ENCODE peak calls at places on chromosomes 11 and 22, in nine cellular contexts. One of them, this sample, is unnamed.

GRCh38 chr11:130118636-130119387 is 40.8 kb upstream of the ST14 start:
- DNase-seq in T-helper 2 cell treated with Interferon-gamma antibody and Interleukin-4, amounts not matched to agents 5 μg/mL and 100 μg/mL, for 36 hours: peak; percentile 18
- DNase-seq in Kasumi-1: peak; percentile 89
- DNase-seq in hypothalamus: no peak
- DNase-seq in M059J: no peak
- DNase-seq in stimulated activated CD8-positive, alpha-beta memory T cell treated with anti-CD3 and anti-CD28 coated beads, Interleukin-15, amount 100 ng/mL, for 24 hours: no peak
- DNase-seq in occipital lobe: no peak
- DNase-seq in NCI-H345: no peak
- DNase-seq in HEK293T: no peak
- DNase-seq in this sample: peak; percentile 99

GRCh38 chr11:65308281-65308891 is 6.3 kb upstream of the CDC42EP2 start:
- DNase-seq in T-helper 2 cell treated with Interferon-gamma antibody and Interleukin-4, amounts not matched to agents 5 μg/mL and 100 μg/mL, for 36 hours: no peak
- DNase-seq in Kasumi-1: no peak
- DNase-seq in hypothalamus: no peak
- DNase-seq in M059J: peak; percentile 45
- DNase-seq in stimulated activated CD8-positive, alpha-beta memory T cell treated with anti-CD3 and anti-CD28 coated beads, Interleukin-15, amount 100 ng/mL, for 24 hours: no peak
- DNase-seq in occipital lobe: no peak
- DNase-seq in NCI-H345: no peak
- DNase-seq in HEK293T: no peak
- DNase-seq in this sample: no peak

GRCh38 chr11:69122642-69123431 is 32.9 kb upstream of the SMIM38 start:
- DNase-seq in T-helper 2 cell treated with Interferon-gamma antibody and Interleukin-4, amounts not matched to agents 5 μg/mL and 100 μg/mL, for 36 hours: peak; percentile 82
- DNase-seq in Kasumi-1: no peak
- DNase-seq in hypothalamus: peak; percentile 27
- DNase-seq in M059J: peak; percentile 94
- DNase-seq in stimulated activated CD8-positive, alpha-beta memory T cell treated with anti-CD3 and anti-CD28 coated beads, Interleukin-15, amount 100 ng/mL, for 24 hours: peak; percentile 18
- DNase-seq in occipital lobe: no peak
- DNase-seq in NCI-H345: no peak
- DNase-seq in HEK293T: no peak
- DNase-seq in this sample: no peak

GRCh38 chr11:69637601-69637955 is 3.4 kb upstream of the CCND1 start:
- DNase-seq in T-helper 2 cell treated with Interferon-gamma antibody and Interleukin-4, amounts not matched to agents 5 μg/mL and 100 μg/mL, for 36 hours: no peak
- DNase-seq in Kasumi-1: no peak
- DNase-seq in hypothalamus: no peak
- DNase-seq in M059J: no peak
- DNase-seq in stimulated activated CD8-positive, alpha-beta memory T cell treated with anti-CD3 and anti-CD28 coated beads, Interleukin-15, amount 100 ng/mL, for 24 hours: no peak
- DNase-seq in occipital lobe: no peak
- DNase-seq in NCI-H345: no peak
- DNase-seq in HEK293T: no peak
- DNase-seq in this sample: no peak

GRCh38 chr22:49979587-49980264 is 19.2 kb downstream of the PIM3 start:
- DNase-seq in T-helper 2 cell treated with Interferon-gamma antibody and Interleukin-4, amounts not matched to agents 5 μg/mL and 100 μg/mL, for 36 hours: no peak
- DNase-seq in Kasumi-1: peak; percentile 34
- DNase-seq in hypothalamus: no peak
- DNase-seq in M059J: peak; percentile 35
- DNase-seq in stimulated activated CD8-positive, alpha-beta memory T cell treated with anti-CD3 and anti-CD28 coated beads, Interleukin-15, amount 100 ng/mL, for 24 hours: no peak
- DNase-seq in occipital lobe: no peak
- DNase-seq in NCI-H345: peak; percentile 14
- DNase-seq in HEK293T: peak; percentile 57
- DNase-seq in this sample: no peak

GRCh38 chr11:64007629-64008282 is 21.5 kb downstream of the OTUB1 start:
- DNase-seq in T-helper 2 cell treated with Interferon-gamma antibody and Interleukin-4, amounts not matched to agents 5 μg/mL and 100 μg/mL, for 36 hours: no peak
- DNase-seq in Kasumi-1: no peak
- DNase-seq in hypothalamus: peak; percentile 55
- DNase-seq in M059J: no peak
- DNase-seq in stimulated activated CD8-positive, alpha-beta memory T cell treated with anti-CD3 and anti-CD28 coated beads, Interleukin-15, amount 100 ng/mL, for 24 hours: no peak
- DNase-seq in occipital lobe: no peak
- DNase-seq in NCI-H345: no peak
- DNase-seq in HEK293T: peak; percentile 49
- DNase-seq in this sample: no peak

GRCh38 chr11:33000181-33000580 is 15.5 kb upstream of the DEPDC7 start:
- DNase-seq in T-helper 2 cell treated with Interferon-gamma antibody and Interleukin-4, amounts not matched to agents 5 μg/mL and 100 μg/mL, for 36 hours: no peak
- DNase-seq in Kasumi-1: no peak
- DNase-seq in hypothalamus: no peak
- DNase-seq in M059J: peak; percentile 88
- DNase-seq in stimulated activated CD8-positive, alpha-beta memory T cell treated with anti-CD3 and anti-CD28 coated beads, Interleukin-15, amount 100 ng/mL, for 24 hours: no peak
- DNase-seq in occipital lobe: no peak
- DNase-seq in NCI-H345: no peak
- DNase-seq in HEK293T: no peak
- DNase-seq in this sample: no peak

GRCh38 chr11:15944460-15944859 is 411.9 kb downstream of the SOX6 start:
- DNase-seq in T-helper 2 cell treated with Interferon-gamma antibody and Interleukin-4, amounts not matched to agents 5 μg/mL and 100 μg/mL, for 36 hours: no peak
- DNase-seq in Kasumi-1: no peak
- DNase-seq in hypothalamus: no peak
- DNase-seq in M059J: no peak
- DNase-seq in stimulated activated CD8-positive, alpha-beta memory T cell treated with anti-CD3 and anti-CD28 coated beads, Interleukin-15, amount 100 ng/mL, for 24 hours: no peak
- DNase-seq in occipital lobe: no peak
- DNase-seq in NCI-H345: no peak
- DNase-seq in HEK293T: no peak
- DNase-seq in this sample: no peak

GRCh38 chr11:84215671-84216070 is 929.5 kb upstream of the CCDC90B start:
- DNase-seq in T-helper 2 cell treated with Interferon-gamma antibody and Interleukin-4, amounts not matched to agents 5 μg/mL and 100 μg/mL, for 36 hours: no peak
- DNase-seq in Kasumi-1: no peak
- DNase-seq in hypothalamus: no peak
- DNase-seq in M059J: no peak
- DNase-seq in stimulated activated CD8-positive, alpha-beta memory T cell treated with anti-CD3 and anti-CD28 coated beads, Interleukin-15, amount 100 ng/mL, for 24 hours: no peak
- DNase-seq in occipital lobe: no peak
- DNase-seq in NCI-H345: no peak
- DNase-seq in HEK293T: no peak
- DNase-seq in this sample: no peak

GRCh38 chr11:57641011-57641410 is 8.7 kb downstream of the YPEL4 start:
- DNase-seq in T-helper 2 cell treated with Interferon-gamma antibody and Interleukin-4, amounts not matched to agents 5 μg/mL and 100 μg/mL, for 36 hours: no peak
- DNase-seq in Kasumi-1: peak; percentile 22
- DNase-seq in hypothalamus: peak; percentile 4
- DNase-seq in M059J: no peak
- DNase-seq in stimulated activated CD8-positive, alpha-beta memory T cell treated with anti-CD3 and anti-CD28 coated beads, Interleukin-15, amount 100 ng/mL, for 24 hours: no peak
- DNase-seq in occipital lobe: no peak
- DNase-seq in NCI-H345: no peak
- DNase-seq in HEK293T: peak; percentile 49
- DNase-seq in this sample: no peak

GRCh38 chr11:123318623-123319022 is 111.4 kb upstream of the GRAMD1B start:
- DNase-seq in T-helper 2 cell treated with Interferon-gamma antibody and Interleukin-4, amounts not matched to agents 5 μg/mL and 100 μg/mL, for 36 hours: no peak
- DNase-seq in Kasumi-1: no peak
- DNase-seq in hypothalamus: no peak
- DNase-seq in M059J: no peak
- DNase-seq in stimulated activated CD8-positive, alpha-beta memory T cell treated with anti-CD3 and anti-CD28 coated beads, Interleukin-15, amount 100 ng/mL, for 24 hours: no peak
- DNase-seq in occipital lobe: no peak
- DNase-seq in NCI-H345: no peak
- DNase-seq in HEK293T: no peak
- DNase-seq in this sample: no peak

GRCh38 chr11:6488831-6489230 is 7.5 kb downstream of the TIMM10B start:
- DNase-seq in T-helper 2 cell treated with Interferon-gamma antibody and Interleukin-4, amounts not matched to agents 5 μg/mL and 100 μg/mL, for 36 hours: no peak
- DNase-seq in Kasumi-1: no peak
- DNase-seq in hypothalamus: no peak
- DNase-seq in M059J: no peak
- DNase-seq in stimulated activated CD8-positive, alpha-beta memory T cell treated with anti-CD3 and anti-CD28 coated beads, Interleukin-15, amount 100 ng/mL, for 24 hours: no peak
- DNase-seq in occipital lobe: no peak
- DNase-seq in NCI-H345: no peak
- DNase-seq in HEK293T: no peak
- DNase-seq in this sample: no peak

GRCh38 chr11:77064648-77065217 is 2.0 kb upstream of the CAPN5 start:
- DNase-seq in T-helper 2 cell treated with Interferon-gamma antibody and Interleukin-4, amounts not matched to agents 5 μg/mL and 100 μg/mL, for 36 hours: no peak
- DNase-seq in Kasumi-1: no peak
- DNase-seq in hypothalamus: no peak
- DNase-seq in M059J: no peak
- DNase-seq in stimulated activated CD8-positive, alpha-beta memory T cell treated with anti-CD3 and anti-CD28 coated beads, Interleukin-15, amount 100 ng/mL, for 24 hours: no peak
- DNase-seq in occipital lobe: no peak
- DNase-seq in NCI-H345: no peak
- DNase-seq in HEK293T: no peak
- DNase-seq in this sample: no peak

GRCh38 chr22:39214006-39214382 is 30.8 kb downstream of the PDGFB start:
- DNase-seq in T-helper 2 cell treated with Interferon-gamma antibody and Interleukin-4, amounts not matched to agents 5 μg/mL and 100 μg/mL, for 36 hours: no peak
- DNase-seq in Kasumi-1: no peak
- DNase-seq in hypothalamus: no peak
- DNase-seq in M059J: no peak
- DNase-seq in stimulated activated CD8-positive, alpha-beta memory T cell treated with anti-CD3 and anti-CD28 coated beads, Interleukin-15, amount 100 ng/mL, for 24 hours: no peak
- DNase-seq in occipital lobe: no peak
- DNase-seq in NCI-H345: no peak
- DNase-seq in HEK293T: no peak
- DNase-seq in this sample: no peak

GRCh38 chr22:22685586-22685985 is 41.2 kb downstream of the GGTLC2 start:
- DNase-seq in T-helper 2 cell treated with Interferon-gamma antibody and Interleukin-4, amounts not matched to agents 5 μg/mL and 100 μg/mL, for 36 hours: no peak
- DNase-seq in Kasumi-1: no peak
- DNase-seq in hypothalamus: no peak
- DNase-seq in M059J: no peak
- DNase-seq in stimulated activated CD8-positive, alpha-beta memory T cell treated with anti-CD3 and anti-CD28 coated beads, Interleukin-15, amount 100 ng/mL, for 24 hours: no peak
- DNase-seq in occipital lobe: no peak
- DNase-seq in NCI-H345: no peak
- DNase-seq in HEK293T: no peak
- DNase-seq in this sample: no peak

GRCh38 chr11:96388891-96389603 is 665 bp downstream of the CCDC82 start:
- DNase-seq in T-helper 2 cell treated with Interferon-gamma antibody and Interleukin-4, amounts not matched to agents 5 μg/mL and 100 μg/mL, for 36 hours: no peak
- DNase-seq in Kasumi-1: peak; percentile 46
- DNase-seq in hypothalamus: peak; percentile 53
- DNase-seq in M059J: peak; percentile 75
- DNase-seq in stimulated activated CD8-positive, alpha-beta memory T cell treated with anti-CD3 and anti-CD28 coated beads, Interleukin-15, amount 100 ng/mL, for 24 hours: no peak
- DNase-seq in occipital lobe: no peak
- DNase-seq in NCI-H345: no peak
- DNase-seq in HEK293T: peak; percentile 61
- DNase-seq in this sample: no peak

GRCh38 chr11:79050784-79051183 is 390.0 kb downstream of the TENM4 start:
- DNase-seq in T-helper 2 cell treated with Interferon-gamma antibody and Interleukin-4, amounts not matched to agents 5 μg/mL and 100 μg/mL, for 36 hours: no peak
- DNase-seq in Kasumi-1: no peak
- DNase-seq in hypothalamus: no peak
- DNase-seq in M059J: no peak
- DNase-seq in stimulated activated CD8-positive, alpha-beta memory T cell treated with anti-CD3 and anti-CD28 coated beads, Interleukin-15, amount 100 ng/mL, for 24 hours: no peak
- DNase-seq in occipital lobe: no peak
- DNase-seq in NCI-H345: no peak
- DNase-seq in HEK293T: no peak
- DNase-seq in this sample: no peak

GRCh38 chr22:23777776-23778575 is 5.3 kb downstream of the MMP11 start:
- DNase-seq in T-helper 2 cell treated with Interferon-gamma antibody and Interleukin-4, amounts not matched to agents 5 μg/mL and 100 μg/mL, for 36 hours: no peak
- DNase-seq in Kasumi-1: no peak
- DNase-seq in hypothalamus: no peak
- DNase-seq in M059J: no peak
- DNase-seq in stimulated activated CD8-positive, alpha-beta memory T cell treated with anti-CD3 and anti-CD28 coated beads, Interleukin-15, amount 100 ng/mL, for 24 hours: no peak
- DNase-seq in occipital lobe: no peak
- DNase-seq in NCI-H345: peak; percentile 65
- DNase-seq in HEK293T: no peak
- DNase-seq in this sample: no peak

GRCh38 chr11:35040221-35040942 is 98.6 kb upstream of the CD44 start:
- DNase-seq in T-helper 2 cell treated with Interferon-gamma antibody and Interleukin-4, amounts not matched to agents 5 μg/mL and 100 μg/mL, for 36 hours: peak; percentile 80
- DNase-seq in Kasumi-1: peak; percentile 28
- DNase-seq in hypothalamus: no peak
- DNase-seq in M059J: peak; percentile 98
- DNase-seq in stimulated activated CD8-positive, alpha-beta memory T cell treated with anti-CD3 and anti-CD28 coated beads, Interleukin-15, amount 100 ng/mL, for 24 hours: no peak
- DNase-seq in occipital lobe: no peak
- DNase-seq in NCI-H345: no peak
- DNase-seq in HEK293T: no peak
- DNase-seq in this sample: no peak

GRCh38 chr22:38451404-38451803 is 3.6 kb downstream of the KCNJ4 start:
- DNase-seq in T-helper 2 cell treated with Interferon-gamma antibody and Interleukin-4, amounts not matched to agents 5 μg/mL and 100 μg/mL, for 36 hours: no peak
- DNase-seq in Kasumi-1: no peak
- DNase-seq in hypothalamus: no peak
- DNase-seq in M059J: no peak
- DNase-seq in stimulated activated CD8-positive, alpha-beta memory T cell treated with anti-CD3 and anti-CD28 coated beads, Interleukin-15, amount 100 ng/mL, for 24 hours: no peak
- DNase-seq in occipital lobe: no peak
- DNase-seq in NCI-H345: no peak
- DNase-seq in HEK293T: no peak
- DNase-seq in this sample: no peak

GRCh38 chr11:17516551-17517150 is 27.6 kb downstream of the USH1C start:
- DNase-seq in T-helper 2 cell treated with Interferon-gamma antibody and Interleukin-4, amounts not matched to agents 5 μg/mL and 100 μg/mL, for 36 hours: no peak
- DNase-seq in Kasumi-1: no peak
- DNase-seq in hypothalamus: peak; percentile 30
- DNase-seq in M059J: no peak
- DNase-seq in stimulated activated CD8-positive, alpha-beta memory T cell treated with anti-CD3 and anti-CD28 coated beads, Interleukin-15, amount 100 ng/mL, for 24 hours: no peak
- DNase-seq in occipital lobe: peak; percentile 47
- DNase-seq in NCI-H345: no peak
- DNase-seq in HEK293T: no peak
- DNase-seq in this sample: no peak

GRCh38 chr11:66338276-66339162 is 2.3 kb upstream of the RIN1 start:
- DNase-seq in T-helper 2 cell treated with Interferon-gamma antibody and Interleukin-4, amounts not matched to agents 5 μg/mL and 100 μg/mL, for 36 hours: no peak
- DNase-seq in Kasumi-1: no peak
- DNase-seq in hypothalamus: no peak
- DNase-seq in M059J: no peak
- DNase-seq in stimulated activated CD8-positive, alpha-beta memory T cell treated with anti-CD3 and anti-CD28 coated beads, Interleukin-15, amount 100 ng/mL, for 24 hours: no peak
- DNase-seq in occipital lobe: no peak
- DNase-seq in NCI-H345: no peak
- DNase-seq in HEK293T: no peak
- DNase-seq in this sample: no peak

GRCh38 chr11:104799251-104799650 is 99.0 kb downstream of the CASP12 start:
- DNase-seq in T-helper 2 cell treated with Interferon-gamma antibody and Interleukin-4, amounts not matched to agents 5 μg/mL and 100 μg/mL, for 36 hours: no peak
- DNase-seq in Kasumi-1: no peak
- DNase-seq in hypothalamus: no peak
- DNase-seq in M059J: no peak
- DNase-seq in stimulated activated CD8-positive, alpha-beta memory T cell treated with anti-CD3 and anti-CD28 coated beads, Interleukin-15, amount 100 ng/mL, for 24 hours: no peak
- DNase-seq in occipital lobe: no peak
- DNase-seq in NCI-H345: no peak
- DNase-seq in HEK293T: no peak
- DNase-seq in this sample: no peak

GRCh38 chr11:102144357-102145342 is 34.4 kb downstream of the YAP1 start:
- DNase-seq in T-helper 2 cell treated with Interferon-gamma antibody and Interleukin-4, amounts not matched to agents 5 μg/mL and 100 μg/mL, for 36 hours: no peak
- DNase-seq in Kasumi-1: no peak
- DNase-seq in hypothalamus: no peak
- DNase-seq in M059J: peak; percentile 66
- DNase-seq in stimulated activated CD8-positive, alpha-beta memory T cell treated with anti-CD3 and anti-CD28 coated beads, Interleukin-15, amount 100 ng/mL, for 24 hours: no peak
- DNase-seq in occipital lobe: no peak
- DNase-seq in NCI-H345: no peak
- DNase-seq in HEK293T: no peak
- DNase-seq in this sample: no peak

GRCh38 chr11:122746050-122746478 is 90.5 kb downstream of the UBASH3B start:
- DNase-seq in T-helper 2 cell treated with Interferon-gamma antibody and Interleukin-4, amounts not matched to agents 5 μg/mL and 100 μg/mL, for 36 hours: peak; percentile 83
- DNase-seq in Kasumi-1: peak; percentile 51
- DNase-seq in hypothalamus: no peak
- DNase-seq in M059J: no peak
- DNase-seq in stimulated activated CD8-positive, alpha-beta memory T cell treated with anti-CD3 and anti-CD28 coated beads, Interleukin-15, amount 100 ng/mL, for 24 hours: no peak
- DNase-seq in occipital lobe: no peak
- DNase-seq in NCI-H345: no peak
- DNase-seq in HEK293T: no peak
- DNase-seq in this sample: no peak

GRCh38 chr11:102583437-102583836 is 41.7 kb downstream of the MMP20 start:
- DNase-seq in T-helper 2 cell treated with Interferon-gamma antibody and Interleukin-4, amounts not matched to agents 5 μg/mL and 100 μg/mL, for 36 hours: no peak
- DNase-seq in Kasumi-1: no peak
- DNase-seq in hypothalamus: no peak
- DNase-seq in M059J: no peak
- DNase-seq in stimulated activated CD8-positive, alpha-beta memory T cell treated with anti-CD3 and anti-CD28 coated beads, Interleukin-15, amount 100 ng/mL, for 24 hours: no peak
- DNase-seq in occipital lobe: no peak
- DNase-seq in NCI-H345: no peak
- DNase-seq in HEK293T: no peak
- DNase-seq in this sample: no peak

GRCh38 chr22:36359172-36359973 is 28.4 kb downstream of the MYH9 start:
- DNase-seq in T-helper 2 cell treated with Interferon-gamma antibody and Interleukin-4, amounts not matched to agents 5 μg/mL and 100 μg/mL, for 36 hours: no peak
- DNase-seq in Kasumi-1: no peak
- DNase-seq in hypothalamus: no peak
- DNase-seq in M059J: no peak
- DNase-seq in stimulated activated CD8-positive, alpha-beta memory T cell treated with anti-CD3 and anti-CD28 coated beads, Interleukin-15, amount 100 ng/mL, for 24 hours: no peak
- DNase-seq in occipital lobe: no peak
- DNase-seq in NCI-H345: no peak
- DNase-seq in HEK293T: no peak
- DNase-seq in this sample: no peak

GRCh38 chr11:13297917-13298356 is 20.3 kb downstream of the BMAL1 start:
- DNase-seq in T-helper 2 cell treated with Interferon-gamma antibody and Interleukin-4, amounts not matched to agents 5 μg/mL and 100 μg/mL, for 36 hours: no peak
- DNase-seq in Kasumi-1: peak; percentile 41
- DNase-seq in hypothalamus: no peak
- DNase-seq in M059J: no peak
- DNase-seq in stimulated activated CD8-positive, alpha-beta memory T cell treated with anti-CD3 and anti-CD28 coated beads, Interleukin-15, amount 100 ng/mL, for 24 hours: no peak
- DNase-seq in occipital lobe: no peak
- DNase-seq in NCI-H345: no peak
- DNase-seq in HEK293T: no peak
- DNase-seq in this sample: peak; percentile 1

GRCh38 chr11:108618529-108618928 is 25.0 kb upstream of the EXPH5 start:
- DNase-seq in T-helper 2 cell treated with Interferon-gamma antibody and Interleukin-4, amounts not matched to agents 5 μg/mL and 100 μg/mL, for 36 hours: no peak
- DNase-seq in Kasumi-1: no peak
- DNase-seq in hypothalamus: no peak
- DNase-seq in M059J: no peak
- DNase-seq in stimulated activated CD8-positive, alpha-beta memory T cell treated with anti-CD3 and anti-CD28 coated beads, Interleukin-15, amount 100 ng/mL, for 24 hours: no peak
- DNase-seq in occipital lobe: no peak
- DNase-seq in NCI-H345: no peak
- DNase-seq in HEK293T: no peak
- DNase-seq in this sample: no peak

GRCh38 chr22:44270556-44270880 is 42.2 kb downstream of the SHISAL1 start:
- DNase-seq in T-helper 2 cell treated with Interferon-gamma antibody and Interleukin-4, amounts not matched to agents 5 μg/mL and 100 μg/mL, for 36 hours: no peak
- DNase-seq in Kasumi-1: no peak
- DNase-seq in hypothalamus: no peak
- DNase-seq in M059J: no peak
- DNase-seq in stimulated activated CD8-positive, alpha-beta memory T cell treated with anti-CD3 and anti-CD28 coated beads, Interleukin-15, amount 100 ng/mL, for 24 hours: no peak
- DNase-seq in occipital lobe: no peak
- DNase-seq in NCI-H345: no peak
- DNase-seq in HEK293T: no peak
- DNase-seq in this sample: no peak

GRCh38 chr11:43898574-43898973 is 17.9 kb downstream of the ALKBH3 start:
- DNase-seq in T-helper 2 cell treated with Interferon-gamma antibody and Interleukin-4, amounts not matched to agents 5 μg/mL and 100 μg/mL, for 36 hours: no peak
- DNase-seq in Kasumi-1: no peak
- DNase-seq in hypothalamus: no peak
- DNase-seq in M059J: no peak
- DNase-seq in stimulated activated CD8-positive, alpha-beta memory T cell treated with anti-CD3 and anti-CD28 coated beads, Interleukin-15, amount 100 ng/mL, for 24 hours: no peak
- DNase-seq in occipital lobe: no peak
- DNase-seq in NCI-H345: no peak
- DNase-seq in HEK293T: no peak
- DNase-seq in this sample: no peak